ENCODE peak calls at places on chromosomes 2 and 18, in four cellular contexts. Q is heart left ventricle, J is breast epithelium, S is Peyer's patch. R is an unnamed sample.
A peak's percentile ranks its signal among the peaks of the same experiment; 100 is the strongest.

GRCh38 chr2:179106342-179107178 is 56.6 kb upstream of the CCDC141 start:
- DNase-seq in Q (peak; percentile 25), J (peak; percentile 45), S (peak; percentile 65), R (no peak)

GRCh38 chr2:100013892-100014677 is 128.3 kb downstream of the AFF3 start:
- DNase-seq in Q (peak; percentile 64), J (no peak), S (no peak), R (peak; percentile 82)

GRCh38 chr2:213766465-213766891 is 482.2 kb downstream of the SPAG16 start:
- DNase-seq in Q (no peak), J (no peak), S (no peak), R (no peak)

GRCh38 chr2:163751696-163752095 is 15.9 kb upstream of the FIGN start:
- DNase-seq in Q (no peak), J (no peak), S (no peak), R (no peak)

GRCh38 chr2:29698216-29698615 is 223.2 kb downstream of the ALK start:
- DNase-seq in Q (no peak), J (no peak), S (no peak), R (no peak)

GRCh38 chr2:44358498-44358897 is 2.8 kb downstream of the PREPL start:
- DNase-seq in Q (no peak), J (peak; percentile 59), S (peak; percentile 81), R (no peak)

GRCh38 chr18:79940814-79941472 is 10.5 kb downstream of the SLC66A2 start:
- DNase-seq in Q (no peak), J (no peak), S (peak; percentile 40), R (peak; percentile 59)

GRCh38 chr18:9017170-9017899 is 85.2 kb upstream of the NDUFV2 start:
- DNase-seq in Q (peak; percentile 59), J (peak; percentile 47), S (peak; percentile 75), R (no peak)

GRCh38 chr18:61989138-61989537 is 96.3 kb upstream of the RNF152 start:
- DNase-seq in Q (no peak), J (no peak), S (no peak), R (no peak)

GRCh38 chr2:11938196-11938595 is 191.8 kb downstream of the LPIN1 start:
- DNase-seq in Q (peak; percentile 65), J (peak; percentile 76), S (peak; percentile 67), R (no peak)

GRCh38 chr18:63407734-63408133 is 14.5 kb downstream of the VPS4B start:
- DNase-seq in Q (no peak), J (no peak), S (no peak), R (no peak)

GRCh38 chr2:176001281-176001902 is 675 bp downstream of the LNPK start:
- DNase-seq in Q (peak; percentile 49), J (no peak), S (peak; percentile 72), R (peak; percentile 76)

GRCh38 chr2:128726911-128727310 is 408.2 kb upstream of the HS6ST1 start:
- DNase-seq in Q (no peak), J (no peak), S (no peak), R (no peak)

DNA sequence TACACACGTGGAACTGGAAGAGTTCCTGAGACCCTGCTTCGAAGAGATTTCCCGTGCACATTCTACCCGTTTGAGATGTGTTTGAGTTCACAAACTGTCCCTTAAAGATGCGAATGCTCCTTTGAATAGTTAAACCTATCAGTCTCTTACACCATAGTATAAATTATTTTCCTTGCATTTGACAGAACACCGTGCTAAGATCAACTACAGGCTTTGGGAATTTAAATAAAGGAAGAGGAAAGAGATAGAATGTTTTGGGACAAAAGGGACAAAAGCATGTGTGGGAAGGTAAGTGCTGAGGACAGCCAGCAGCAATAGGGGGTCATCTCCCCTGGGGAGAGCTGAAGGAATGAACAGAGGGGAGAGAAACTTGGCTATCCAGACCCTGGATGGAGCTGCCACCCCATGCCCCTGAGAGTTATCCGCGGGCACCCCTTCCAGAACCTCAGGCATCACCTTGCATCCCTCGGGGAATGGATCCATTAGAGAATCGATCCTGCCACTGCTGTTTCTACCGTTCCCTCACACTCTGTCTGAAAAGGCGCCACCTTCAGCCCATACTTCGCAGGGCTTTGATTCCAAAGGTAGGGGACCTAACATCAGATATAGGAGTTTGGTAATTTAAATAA is 890 bp upstream of the ADCY3 start:
- DNase-seq in Q (no peak), J (no peak), S (peak; percentile 67), R (no peak)
- H3K27ac ChIP-seq in Q (no peak overlapping the region), J (peak overlapping the region; percentile 88), S (peak overlapping the region; percentile 51), R (no peak overlapping the region)

GRCh38 chr2:111691164-111691895 is 192.7 kb downstream of the ANAPC1 start:
- DNase-seq in Q (no peak), J (no peak), S (no peak), R (no peak)
- H3K27ac ChIP-seq in Q (no peak overlapping the region), J (no peak overlapping the region), S (no peak overlapping the region), R (no peak overlapping the region)

GRCh38 chr2:147223119-147223518 is 621.7 kb upstream of the ACVR2A start:
- DNase-seq in Q (no peak), J (no peak), S (no peak), R (no peak)

GRCh38 chr2:147222506-147222905 is 622.3 kb upstream of the ACVR2A start:
- DNase-seq in Q (no peak), J (no peak), S (no peak), R (no peak)

GRCh38 chr2:147227313-147227712 is 617.5 kb upstream of the ACVR2A start:
- DNase-seq in Q (no peak), J (no peak), S (no peak), R (no peak)

GRCh38 chr2:147224070-147224469 is 620.8 kb upstream of the ACVR2A start:
- DNase-seq in Q (no peak), J (no peak), S (no peak), R (no peak)

GRCh38 chr2:147223553-147223952 is 621.3 kb upstream of the ACVR2A start:
- DNase-seq in Q (no peak), J (no peak), S (no peak), R (no peak)
- H3K27ac ChIP-seq in Q (no peak overlapping the region), J (no peak overlapping the region), S (no peak overlapping the region), R (no peak overlapping the region)

GRCh38 chr18:3367491-3368091 is 82.4 kb upstream of the TGIF1 start:
- DNase-seq in Q (no peak), J (no peak), S (no peak), R (no peak)

DNA sequence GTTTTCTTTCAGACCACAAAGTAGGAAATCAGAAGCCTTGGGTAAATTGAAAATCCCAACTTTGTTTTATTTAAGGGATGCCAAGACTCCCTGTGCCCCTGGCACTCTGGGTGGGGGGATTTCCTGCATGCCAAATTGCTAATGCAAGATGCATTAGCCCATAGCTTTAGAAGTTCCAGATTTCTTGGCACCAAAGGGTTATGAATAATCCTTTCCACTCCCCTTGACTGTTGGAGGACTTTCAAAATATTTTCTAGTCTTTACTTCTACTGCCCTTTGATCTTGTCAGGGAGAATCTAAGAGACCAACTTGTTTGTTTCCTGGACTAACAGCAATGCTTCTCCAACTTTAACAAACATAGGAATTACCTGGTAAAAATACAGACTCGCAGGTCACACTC is 81.8 kb upstream of the TGIF1 start:
- DNase-seq in Q (no peak), J (no peak), S (no peak), R (no peak)
- H3K27ac ChIP-seq in Q (no peak overlapping the region), J (peak overlapping the region; percentile 85), S (no peak overlapping the region), R (no peak overlapping the region)

DNA sequence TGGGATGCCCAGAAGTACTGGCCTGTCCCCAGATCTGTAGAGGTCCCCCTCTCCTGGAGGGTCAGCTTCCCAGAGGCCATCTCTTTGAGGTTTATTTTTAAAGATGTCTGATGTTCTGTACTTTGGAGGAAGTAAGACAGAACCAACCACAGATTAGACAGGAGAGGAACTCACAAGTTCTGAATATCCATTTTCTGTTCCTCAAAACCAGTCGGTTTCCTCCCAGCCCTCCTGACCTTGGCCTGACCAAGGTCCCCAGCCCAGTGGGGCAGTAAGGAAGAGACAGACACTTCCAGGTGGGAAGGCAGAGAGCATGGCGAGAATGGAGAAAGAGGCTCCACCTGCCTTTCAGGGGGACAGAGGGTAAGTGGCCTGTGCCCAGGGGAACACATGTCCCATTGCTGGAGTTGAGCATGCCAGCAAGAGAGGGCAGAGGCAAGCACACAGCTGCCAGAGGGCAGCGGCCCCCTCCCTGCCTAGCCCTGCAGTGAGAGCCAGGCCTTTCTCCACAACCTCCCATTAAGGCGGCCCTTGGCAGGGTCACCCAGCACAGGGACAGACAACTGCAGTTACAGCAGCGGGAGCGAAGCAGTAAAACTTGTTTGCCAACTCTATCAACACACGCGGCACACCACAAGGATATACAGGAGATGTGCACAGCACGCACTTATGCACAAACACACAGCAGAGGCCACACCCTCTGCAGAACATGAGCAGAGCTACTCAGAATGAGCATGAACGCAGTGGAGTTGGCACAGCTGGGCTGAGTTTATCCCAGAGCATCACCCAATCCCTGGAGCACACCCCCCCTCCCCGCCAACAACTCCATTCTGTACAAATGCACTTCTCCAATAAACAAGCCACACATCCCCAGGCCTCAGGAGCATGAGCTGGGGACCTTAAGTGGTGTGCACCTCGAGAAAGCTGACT is 18.5 kb upstream of the SEMA4C start:
- DNase-seq in Q (no peak), J (peak; percentile 84), S (no peak), R (no peak)
- H3K27ac ChIP-seq in Q (no peak overlapping the region), J (peak overlapping the region; percentile 85), S (peak overlapping the region; percentile 42), R (no peak overlapping the region)

GRCh38 chr2:181120625-181121024 is 140.2 kb downstream of the UBE2E3 start:
- DNase-seq in Q (no peak), J (no peak), S (no peak), R (no peak)
- H3K27ac ChIP-seq in Q (no peak overlapping the region), J (no peak overlapping the region), S (no peak overlapping the region), R (no peak overlapping the region)

GRCh38 chr2:159043710-159044109 is 75.3 kb downstream of the TANC1 start:
- DNase-seq in Q (no peak), J (no peak), S (no peak), R (no peak)

GRCh38 chr2:159046966-159047365 is 78.5 kb downstream of the TANC1 start:
- DNase-seq in Q (no peak), J (no peak), S (no peak), R (no peak)

GRCh38 chr2:159042115-159042850 is 73.8 kb downstream of the TANC1 start:
- DNase-seq in Q (no peak), J (no peak), S (no peak), R (no peak)

GRCh38 chr2:159044804-159045286 is 76.4 kb downstream of the TANC1 start:
- DNase-seq in Q (no peak), J (peak; percentile 74), S (no peak), R (no peak)

GRCh38 chr2:159045545-159046454 is 77.4 kb downstream of the TANC1 start:
- DNase-seq in Q (no peak), J (no peak), S (no peak), R (no peak)
- H3K27ac ChIP-seq in Q (no peak overlapping the region), J (peak overlapping the region; percentile 29), S (no peak overlapping the region), R (no peak overlapping the region)